ENCODE peak calls at places on chromosomes 11 and 22, in eight cellular contexts. S is PC-9, A is fibroblast of lung, Q is mammary epithelial cell, M is HepG2, Z is astrocyte, K is GM23338, Y is neural progenitor cell. F is an unnamed sample.

GRCh38 chr11:121466063-121466794 is 13.5 kb upstream of the SORL1-AS1 start:
- DNase-seq in Y (peak; percentile 56), K (peak; percentile 90), Q (peak; percentile 92), A (peak; percentile 93), Z (peak; percentile 95), S (peak; percentile 98), M (peak; percentile 76), F (no peak)

GRCh38 chr22:20316217-20316843 is 3.5 kb downstream of the DGCR6L start:
- DNase-seq in A (no peak), Z (no peak), K (no peak), M (no peak), S (no peak), Y (peak; percentile 0), Q (no peak), F (no peak)

GRCh38 chr11:46920709-46921108 is 2.4 kb upstream of the LRP4 start:
- DNase-seq in Y (no peak), A (peak; percentile 94), K (no peak), Q (peak; percentile 91), S (no peak), M (peak; percentile 29), Z (peak; percentile 98), F (peak; percentile 66)

GRCh38 chr22:25874327-25874726 is 132.3 kb downstream of the MYO18B start:
- DNase-seq in Y (no peak), Z (no peak), Q (no peak), K (no peak), S (no peak), A (no peak), M (no peak), F (no peak)

GRCh38 chr11:14361951-14362350 is 3.0 kb upstream of the RRAS2 start:
- DNase-seq in Z (no peak), Y (no peak), A (no peak), Q (no peak), K (no peak), M (no peak), S (no peak), F (no peak)

GRCh38 chr11:71489311-71490043 is 36.5 kb downstream of the NADSYN1 start:
- DNase-seq in K (no peak), Z (peak; percentile 13), M (no peak), S (peak; percentile 35), Y (no peak), A (peak; percentile 22), Q (peak; percentile 46), F (peak; percentile 73)

GRCh38 chr11:28842716-28843115 is 734.5 kb downstream of the METTL15 start:
- DNase-seq in S (no peak), Y (no peak), Q (no peak), K (no peak), A (no peak), M (no peak), Z (no peak), F (peak; percentile 72)

GRCh38 chr11:26626346-26626745 is 54.3 kb upstream of the MUC15 start:
- DNase-seq in K (no peak), Z (no peak), Q (peak; percentile 69), A (peak; percentile 59), Y (no peak), S (no peak), M (no peak), F (no peak)

GRCh38 chr11:74689666-74690065 is 41.6 kb downstream of the CHRDL2 start:
- DNase-seq in Q (peak; percentile 59), M (peak; percentile 21), A (peak; percentile 68), K (no peak), Y (no peak), Z (peak; percentile 36), S (no peak), F (no peak)

GRCh38 chr22:39153220-39153860 is 860 bp upstream of the CBX7 start:
- DNase-seq in M (no peak), Y (peak; percentile 38), Z (no peak), Q (no peak), S (no peak), A (no peak), K (peak; percentile 57), F (no peak)

GRCh38 chr22:42866100-42866499 is 9.0 kb upstream of the ARFGAP3 start:
- DNase-seq in A (no peak), Y (no peak), M (no peak), Q (no peak), K (no peak), Z (no peak), S (no peak), F (no peak)

GRCh38 chr11:57515332-57516060 is at the start of gene SLC43A1:
- DNase-seq in K (peak; percentile 57), Z (peak; percentile 39), Y (peak; percentile 59), A (peak; percentile 72), S (peak; percentile 42), Q (no peak), M (peak; percentile 46), F (peak; percentile 69)

GRCh38 chr11:121281609-121282164 is 10.9 kb upstream of the SC5D start:
- DNase-seq in M (no peak), Q (no peak), S (peak; percentile 16), A (no peak), Z (no peak), K (no peak), Y (no peak), F (no peak)

GRCh38 chr22:43862074-43862881 is at the start of gene SULT4A1:
- DNase-seq in Y (peak; percentile 91), A (peak; percentile 68), M (no peak), K (peak; percentile 78), Q (peak; percentile 11), S (no peak), Z (peak; percentile 21), F (no peak)

GRCh38 chr11:2891901-2892214 is 6.3 kb upstream of the CDKN1C start:
- DNase-seq in A (no peak), Y (no peak), Q (no peak), Z (no peak), M (peak; percentile 30), S (no peak), K (no peak), F (no peak)

GRCh38 chr11:61718046-61718531 is 34.3 kb upstream of the MYRF start:
- DNase-seq in M (no peak), K (no peak), A (no peak), Q (no peak), Y (no peak), Z (no peak), S (no peak), F (no peak)

GRCh38 chr11:128687321-128687720 is 6.6 kb upstream of the FLI1 start:
- DNase-seq in M (no peak), S (no peak), K (peak; percentile 84), Y (peak; percentile 75), A (no peak), Z (no peak), Q (no peak), F (peak; percentile 19)

GRCh38 chr11:72553748-72554147 is 119.4 kb upstream of the CLPB start:
- DNase-seq in Q (no peak), S (no peak), Z (no peak), A (no peak), Y (peak; percentile 36), K (peak; percentile 79), M (no peak), F (no peak)

GRCh38 chr11:101128571-101129202 is 926 bp downstream of the PGR start:
- DNase-seq in K (peak; percentile 46), S (no peak), Q (no peak), M (no peak), A (no peak), Y (peak; percentile 36), Z (no peak), F (no peak)
- TF ChIP-seq EZH2 in K (peak; percentile 71), S (no peak), Q (peak; percentile 94), M (no peak), A (no peak), Y (no peak), Z (peak; percentile 79), F (no peak)

DNA sequence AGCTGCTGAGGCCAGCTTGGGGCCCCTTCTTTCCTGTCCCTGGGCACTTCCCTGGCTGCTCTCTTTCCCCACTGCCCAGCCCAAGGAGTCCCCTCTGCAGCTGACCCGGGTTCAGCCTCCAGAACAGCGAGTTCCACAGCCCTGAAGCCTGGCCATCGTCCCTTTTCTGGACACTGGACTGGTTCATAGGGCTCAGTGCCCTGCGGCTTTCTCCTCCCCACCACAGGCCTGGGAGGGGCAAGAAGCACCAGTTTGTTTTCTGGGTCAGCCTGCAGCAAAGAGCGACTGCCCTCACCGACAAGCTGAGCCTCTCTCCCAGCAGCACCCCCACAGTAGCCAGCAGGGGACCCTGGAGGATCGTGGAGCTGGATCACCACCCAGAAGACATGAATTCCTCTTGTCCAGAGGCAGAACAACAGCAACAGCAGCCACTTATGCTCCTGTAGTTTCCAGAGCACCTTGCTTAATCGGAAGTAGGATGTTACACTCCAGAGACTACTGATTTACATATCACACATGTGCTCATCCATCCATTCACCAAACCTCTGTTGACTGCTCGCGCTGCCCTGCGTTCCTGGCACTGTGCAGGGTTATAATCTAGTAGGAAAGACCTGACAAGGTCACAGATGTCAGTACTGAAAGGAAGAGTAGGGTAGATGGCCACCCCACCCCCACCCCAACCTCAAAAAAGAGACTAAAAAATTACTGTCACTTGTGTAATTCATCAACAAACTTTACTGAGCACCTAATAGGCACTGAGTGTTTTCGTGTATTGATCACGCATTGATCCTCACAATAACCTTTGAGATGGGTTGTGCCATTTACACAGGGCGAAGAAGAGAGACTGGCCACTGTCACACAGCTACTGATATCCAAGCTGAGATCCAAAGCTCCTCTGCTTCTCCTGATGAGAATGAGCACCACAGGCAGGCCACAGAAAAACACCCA is 13.0 kb upstream of the CXCR5 start:
- DNase-seq in S (peak; percentile 64), K (peak; percentile 42), M (peak; percentile 28), Q (no peak), Z (no peak), Y (peak; percentile 25), A (peak; percentile 50), F (no peak)
- TF ChIP-seq CTCF in S (no peak), K (no peak), M (peak; percentile 56), Q (no peak), Z (no peak), Y (no peak), A (peak; percentile 29), F (no peak)

GRCh38 chr11:33723238-33723881 is 12.9 kb downstream of the CD59 start:
- DNase-seq in S (peak; percentile 77), Q (peak; percentile 89), A (peak; percentile 93), K (no peak), Y (no peak), Z (peak; percentile 92), M (no peak), F (peak; percentile 91)
- H3K79me2 ChIP-seq in S (peaks cover 86% of the 10 kb centered on the region), Q (peaks cover 97% of the 10 kb centered on the region), A (peaks cover 90% of the 10 kb centered on the region), K (peaks cover 51% of the 10 kb centered on the region), Y (peaks cover 26% of the 10 kb centered on the region), Z (peaks cover 93% of the 10 kb centered on the region), M (peaks cover 23% of the 10 kb centered on the region), F (peaks cover 95% of the 10 kb centered on the region)

GRCh38 chr11:102399189-102399588 is 52.2 kb downstream of the BIRC2 start:
- DNase-seq in M (no peak), Z (no peak), Y (no peak), K (no peak), A (no peak), S (no peak), Q (no peak), F (no peak)

GRCh38 chr11:102393272-102393730 is 46.3 kb downstream of the BIRC2 start:
- DNase-seq in Q (no peak), K (no peak), Y (no peak), S (no peak), A (no peak), M (peak; percentile 31), Z (no peak), F (no peak)

GRCh38 chr11:102395720-102396358 is 48.8 kb downstream of the BIRC2 start:
- DNase-seq in Z (no peak), Q (no peak), M (no peak), A (no peak), Y (no peak), S (no peak), K (no peak), F (no peak)

GRCh38 chr11:102398297-102398696 is 51.3 kb downstream of the BIRC2 start:
- DNase-seq in S (no peak), M (no peak), Y (no peak), K (no peak), Z (no peak), Q (no peak), A (no peak), F (no peak)

GRCh38 chr11:102396708-102397563 is 49.9 kb downstream of the BIRC2 start:
- DNase-seq in A (peak; percentile 9), S (no peak), Y (no peak), Q (no peak), M (no peak), K (no peak), Z (peak; percentile 8), F (no peak)
- TF ChIP-seq EZH2 in A (no peak), S (no peak), Y (no peak), Q (no peak), M (no peak), K (no peak), Z (no peak), F (no peak)